ENCODE peak calls at places on chromosomes 12 and 14, in four cellular contexts. U is anterior cingulate cortex; X is activated T-cell treated with anti-CD3 and anti-CD28 coated beads, Interleukin-2, amount 50 U/mL, for 72 hours; S is psoas muscle. A is an unnamed sample.

GRCh38 chr12:64739778-64740177 is 19.4 kb downstream of the GNS start:
- DNase-seq in S (no peak), U (no peak), X (no peak), A (no peak)

GRCh38 chr12:76272292-76272691 is 75.9 kb downstream of the BBS10 start:
- DNase-seq in U (peak), S (no peak), X (no peak), A (no peak)

GRCh38 chr14:38256358-38256840 is 506 bp upstream of the CLEC14A start:
- DNase-seq in U (no peak), X (no peak), S (no peak), A (no peak)

GRCh38 chr12:4108803-4109345 is 164.7 kb upstream of the CCND2 start:
- DNase-seq in U (no peak), S (no peak), X (no peak), A (no peak)

GRCh38 chr12:53124352-53124723 is 21.1 kb downstream of the SOAT2 start:
- DNase-seq in U (no peak), X (no peak), S (no peak), A (no peak)

GRCh38 chr12:29072631-29073030 is 76.4 kb upstream of the FAR2 start:
- DNase-seq in U (no peak), X (no peak), S (no peak), A (no peak)

GRCh38 chr12:95687937-95688336 is 102.6 kb downstream of the NTN4 start:
- DNase-seq in S (no peak), U (no peak), X (no peak), A (no peak)

GRCh38 chr12:97800561-97800960 is 338.0 kb downstream of the RMST start:
- DNase-seq in U (no peak), X (no peak), S (no peak), A (no peak)

GRCh38 chr14:31084385-31084784 is 58.2 kb upstream of the STRN3 start:
- DNase-seq in S (no peak), U (no peak), X (no peak), A (no peak)

GRCh38 chr12:28966049-28966778 is 182.9 kb upstream of the FAR2 start:
- DNase-seq in S (no peak), X (no peak), U (no peak), A (peak)

A was measured in left ventricle myocardium inferior.